ENCODE peak calls at places on chromosomes 12 and 14, in six cellular contexts. M is EL, W is spleen, A is RCC 7860, Q is OCI-LY7, U is tibial artery. F is an unnamed sample.
A peak's percentile ranks its signal among the peaks of the same experiment; 100 is the strongest.

GRCh38 chr14:74109369-74109768 is 24.6 kb downstream of the LIN52 start:
- DNase-seq in U (no peak), M (no peak), A (no peak), Q (no peak), W (peak; percentile 6), F (no peak)

GRCh38 chr12:14854586-14855163 is 11.3 kb upstream of the ART4 start:
- DNase-seq in M (peak; percentile 23), A (no peak), Q (peak; percentile 64), U (no peak), W (no peak), F (no peak)

GRCh38 chr12:53103860-53104305 is 597 bp downstream of the SOAT2 start:
- DNase-seq in W (peak; percentile 78), A (no peak), Q (peak; percentile 72), M (no peak), U (no peak), F (no peak)

GRCh38 chr12:80716711-80717469 is at the start of gene MYF5:
- DNase-seq in U (no peak), A (no peak), W (no peak), Q (no peak), M (no peak), F (no peak)

GRCh38 chr12:52525661-52526499 is 5.7 kb upstream of the KRT5 start:
- DNase-seq in U (no peak), M (no peak), Q (no peak), A (no peak), W (no peak), F (no peak)

GRCh38 chr14:20516921-20517320 is 11.6 kb downstream of the RNASE10 start:
- DNase-seq in U (no peak), M (peak; percentile 40), W (no peak), A (no peak), Q (no peak), F (no peak)

GRCh38 chr12:118650586-118650960 is 274.2 kb downstream of the SUDS3 start:
- DNase-seq in M (no peak), A (no peak), W (no peak), Q (no peak), U (no peak), F (no peak)

GRCh38 chr14:70655110-70655826 is 13.6 kb downstream of the TTC9 start:
- DNase-seq in A (no peak), U (no peak), M (no peak), W (peak; percentile 92), Q (peak; percentile 95), F (peak; percentile 49)

GRCh38 chr14:100131181-100131580 is 28.3 kb downstream of the DEGS2 start:
- DNase-seq in M (no peak), A (no peak), U (no peak), Q (no peak), W (no peak), F (no peak)

GRCh38 chr12:51836012-51836832 is 12.3 kb downstream of the FIGNL2 start:
- DNase-seq in M (no peak), A (peak; percentile 5), U (no peak), W (no peak), Q (no peak), F (no peak)

GRCh38 chr14:104444159-104445030 is 135.2 kb upstream of the C14orf180 start:
- DNase-seq in M (no peak), Q (no peak), U (peak; percentile 9), W (no peak), A (no peak), F (no peak)

GRCh38 chr12:12229556-12230092 is 37.2 kb downstream of the LRP6 start:
- DNase-seq in W (no peak), Q (no peak), M (no peak), A (no peak), U (no peak), F (no peak)

GRCh38 chr12:38823743-38824142 is 81.6 kb downstream of the CPNE8 start:
- DNase-seq in A (no peak), Q (no peak), U (no peak), W (no peak), M (no peak), F (no peak)

GRCh38 chr12:77384941-77385340 is 319.6 kb upstream of the E2F7 start:
- DNase-seq in A (no peak), U (no peak), M (no peak), Q (no peak), W (no peak), F (no peak)

GRCh38 chr12:15887043-15887817 is 5.0 kb downstream of the STRAP start:
- DNase-seq in M (no peak), U (no peak), W (no peak), A (no peak), Q (no peak), F (no peak)

GRCh38 chr14:90522585-90523191 is 125.9 kb downstream of the CALM1 start:
- DNase-seq in U (peak; percentile 59), A (no peak), Q (no peak), M (no peak), W (peak; percentile 54), F (peak; percentile 83)

GRCh38 chr12:114667669-114668150 is 16.3 kb downstream of the TBX3 start:
- DNase-seq in U (no peak), W (no peak), M (no peak), A (no peak), Q (no peak), F (no peak)

GRCh38 chr12:9750276-9751203 is 10.2 kb downstream of the CD69 start:
- DNase-seq in U (peak; percentile 28), Q (peak; percentile 86), W (peak; percentile 81), M (peak; percentile 66), A (peak; percentile 22), F (peak; percentile 46)